ENCODE peak calls at places on chromosomes 3 and 15, in eight cellular contexts. One of them, this sample, is unnamed.

GRCh38 chr3:34387831-34388564 is 589.6 kb downstream of the PDCD6IP start:
- DNase-seq in neural crest cell: no peak
- DNase-seq in GM23338: peak
- DNase-seq in stimulated activated CD8-positive, alpha-beta memory T cell treated with anti-CD3 and anti-CD28 coated beads, Interleukin-4, amount 100 ng/mL, for 4 hours: no peak
- DNase-seq in aorta: no peak
- DNase-seq in foreskin keratinocyte: no peak
- DNase-seq in NCI-H2171: peak
- DNase-seq in SIG-M5: no peak
- DNase-seq in this sample: no peak

GRCh38 chr3:194950906-194951628 is 265.4 kb downstream of the FAM43A start:
- DNase-seq in neural crest cell: no peak
- DNase-seq in GM23338: no peak
- DNase-seq in stimulated activated CD8-positive, alpha-beta memory T cell treated with anti-CD3 and anti-CD28 coated beads, Interleukin-4, amount 100 ng/mL, for 4 hours: no peak
- DNase-seq in aorta: no peak
- DNase-seq in foreskin keratinocyte: no peak
- DNase-seq in NCI-H2171: no peak
- DNase-seq in SIG-M5: no peak
- DNase-seq in this sample: no peak

GRCh38 chr3:58998476-58999117 is 51.2 kb downstream of the CFAP20DC start:
- DNase-seq in neural crest cell: no peak
- DNase-seq in GM23338: no peak
- DNase-seq in stimulated activated CD8-positive, alpha-beta memory T cell treated with anti-CD3 and anti-CD28 coated beads, Interleukin-4, amount 100 ng/mL, for 4 hours: no peak
- DNase-seq in aorta: no peak
- DNase-seq in foreskin keratinocyte: peak
- DNase-seq in NCI-H2171: no peak
- DNase-seq in SIG-M5: no peak
- DNase-seq in this sample: no peak

GRCh38 chr3:122151480-122151879 is 32.0 kb upstream of the CASR start:
- DNase-seq in neural crest cell: no peak
- DNase-seq in GM23338: no peak
- DNase-seq in stimulated activated CD8-positive, alpha-beta memory T cell treated with anti-CD3 and anti-CD28 coated beads, Interleukin-4, amount 100 ng/mL, for 4 hours: no peak
- DNase-seq in aorta: no peak
- DNase-seq in foreskin keratinocyte: peak
- DNase-seq in NCI-H2171: no peak
- DNase-seq in SIG-M5: no peak
- DNase-seq in this sample: no peak

GRCh38 chr3:64143399-64144130 is 81.7 kb downstream of the PRICKLE2 start:
- DNase-seq in neural crest cell: no peak
- DNase-seq in GM23338: no peak
- DNase-seq in stimulated activated CD8-positive, alpha-beta memory T cell treated with anti-CD3 and anti-CD28 coated beads, Interleukin-4, amount 100 ng/mL, for 4 hours: no peak
- DNase-seq in aorta: no peak
- DNase-seq in foreskin keratinocyte: peak
- DNase-seq in NCI-H2171: peak
- DNase-seq in SIG-M5: no peak
- DNase-seq in this sample: no peak

GRCh38 chr3:116057403-116058006 is 387.8 kb downstream of the LSAMP start:
- DNase-seq in neural crest cell: no peak
- DNase-seq in GM23338: no peak
- DNase-seq in stimulated activated CD8-positive, alpha-beta memory T cell treated with anti-CD3 and anti-CD28 coated beads, Interleukin-4, amount 100 ng/mL, for 4 hours: no peak
- DNase-seq in aorta: no peak
- DNase-seq in foreskin keratinocyte: no peak
- DNase-seq in NCI-H2171: no peak
- DNase-seq in SIG-M5: no peak
- DNase-seq in this sample: no peak

GRCh38 chr3:148746053-148746452 is 48.4 kb downstream of the AGTR1 start:
- DNase-seq in neural crest cell: no peak
- DNase-seq in GM23338: no peak
- DNase-seq in stimulated activated CD8-positive, alpha-beta memory T cell treated with anti-CD3 and anti-CD28 coated beads, Interleukin-4, amount 100 ng/mL, for 4 hours: no peak
- DNase-seq in aorta: no peak
- DNase-seq in foreskin keratinocyte: no peak
- DNase-seq in NCI-H2171: no peak
- DNase-seq in SIG-M5: no peak
- DNase-seq in this sample: no peak

GRCh38 chr3:165466856-165467255 is 270.7 kb upstream of the SLITRK3 start:
- DNase-seq in neural crest cell: no peak
- DNase-seq in GM23338: no peak
- DNase-seq in stimulated activated CD8-positive, alpha-beta memory T cell treated with anti-CD3 and anti-CD28 coated beads, Interleukin-4, amount 100 ng/mL, for 4 hours: no peak
- DNase-seq in aorta: no peak
- DNase-seq in foreskin keratinocyte: no peak
- DNase-seq in NCI-H2171: no peak
- DNase-seq in SIG-M5: no peak
- DNase-seq in this sample: no peak

GRCh38 chr3:179957264-179957845 is 79.4 kb downstream of the PEX5L start:
- DNase-seq in neural crest cell: no peak
- DNase-seq in GM23338: no peak
- DNase-seq in stimulated activated CD8-positive, alpha-beta memory T cell treated with anti-CD3 and anti-CD28 coated beads, Interleukin-4, amount 100 ng/mL, for 4 hours: no peak
- DNase-seq in aorta: no peak
- DNase-seq in foreskin keratinocyte: no peak
- DNase-seq in NCI-H2171: no peak
- DNase-seq in SIG-M5: no peak
- DNase-seq in this sample: no peak

GRCh38 chr15:53367740-53368139 is 391.7 kb downstream of the WDR72 start:
- DNase-seq in neural crest cell: no peak
- DNase-seq in GM23338: no peak
- DNase-seq in stimulated activated CD8-positive, alpha-beta memory T cell treated with anti-CD3 and anti-CD28 coated beads, Interleukin-4, amount 100 ng/mL, for 4 hours: no peak
- DNase-seq in aorta: no peak
- DNase-seq in foreskin keratinocyte: no peak
- DNase-seq in NCI-H2171: no peak
- DNase-seq in SIG-M5: no peak
- DNase-seq in this sample: no peak

GRCh38 chr3:135905058-135905724 is 60.3 kb upstream of the PPP2R3A start:
- DNase-seq in neural crest cell: no peak
- DNase-seq in GM23338: peak
- DNase-seq in stimulated activated CD8-positive, alpha-beta memory T cell treated with anti-CD3 and anti-CD28 coated beads, Interleukin-4, amount 100 ng/mL, for 4 hours: no peak
- DNase-seq in aorta: no peak
- DNase-seq in foreskin keratinocyte: no peak
- DNase-seq in NCI-H2171: no peak
- DNase-seq in SIG-M5: no peak
- DNase-seq in this sample: no peak

GRCh38 chr3:39917060-39917773 is 107.8 kb downstream of the MYRIP start:
- DNase-seq in neural crest cell: no peak
- DNase-seq in GM23338: no peak
- DNase-seq in stimulated activated CD8-positive, alpha-beta memory T cell treated with anti-CD3 and anti-CD28 coated beads, Interleukin-4, amount 100 ng/mL, for 4 hours: no peak
- DNase-seq in aorta: no peak
- DNase-seq in foreskin keratinocyte: peak
- DNase-seq in NCI-H2171: no peak
- DNase-seq in SIG-M5: no peak
- DNase-seq in this sample: no peak

GRCh38 chr3:172244011-172244410 is 204.2 kb downstream of the GHSR start:
- DNase-seq in neural crest cell: no peak
- DNase-seq in GM23338: no peak
- DNase-seq in stimulated activated CD8-positive, alpha-beta memory T cell treated with anti-CD3 and anti-CD28 coated beads, Interleukin-4, amount 100 ng/mL, for 4 hours: no peak
- DNase-seq in aorta: no peak
- DNase-seq in foreskin keratinocyte: peak
- DNase-seq in NCI-H2171: no peak
- DNase-seq in SIG-M5: no peak
- DNase-seq in this sample: no peak

GRCh38 chr3:31858439-31858838 is 122.6 kb downstream of the OSBPL10 start:
- DNase-seq in neural crest cell: no peak
- DNase-seq in GM23338: no peak
- DNase-seq in stimulated activated CD8-positive, alpha-beta memory T cell treated with anti-CD3 and anti-CD28 coated beads, Interleukin-4, amount 100 ng/mL, for 4 hours: no peak
- DNase-seq in aorta: no peak
- DNase-seq in foreskin keratinocyte: no peak
- DNase-seq in NCI-H2171: no peak
- DNase-seq in SIG-M5: no peak
- DNase-seq in this sample: no peak

GRCh38 chr3:83033123-83033522 is 1271.7 kb upstream of the GBE1 start:
- DNase-seq in neural crest cell: no peak
- DNase-seq in GM23338: no peak
- DNase-seq in stimulated activated CD8-positive, alpha-beta memory T cell treated with anti-CD3 and anti-CD28 coated beads, Interleukin-4, amount 100 ng/mL, for 4 hours: no peak
- DNase-seq in aorta: no peak
- DNase-seq in foreskin keratinocyte: no peak
- DNase-seq in NCI-H2171: no peak
- DNase-seq in SIG-M5: no peak
- DNase-seq in this sample: no peak

GRCh38 chr3:134867277-134867676 is 72.2 kb downstream of the EPHB1 start:
- DNase-seq in neural crest cell: no peak
- DNase-seq in GM23338: no peak
- DNase-seq in stimulated activated CD8-positive, alpha-beta memory T cell treated with anti-CD3 and anti-CD28 coated beads, Interleukin-4, amount 100 ng/mL, for 4 hours: no peak
- DNase-seq in aorta: no peak
- DNase-seq in foreskin keratinocyte: no peak
- DNase-seq in NCI-H2171: no peak
- DNase-seq in SIG-M5: no peak
- DNase-seq in this sample: no peak

GRCh38 chr3:16487506-16488175 is 25.9 kb downstream of the RFTN1 start:
- DNase-seq in neural crest cell: no peak
- DNase-seq in GM23338: no peak
- DNase-seq in stimulated activated CD8-positive, alpha-beta memory T cell treated with anti-CD3 and anti-CD28 coated beads, Interleukin-4, amount 100 ng/mL, for 4 hours: no peak
- DNase-seq in aorta: no peak
- DNase-seq in foreskin keratinocyte: no peak
- DNase-seq in NCI-H2171: no peak
- DNase-seq in SIG-M5: no peak
- DNase-seq in this sample: no peak

GRCh38 chr15:51097553-51098330 is 3.0 kb upstream of the TNFAIP8L3 start:
- DNase-seq in neural crest cell: no peak
- DNase-seq in GM23338: no peak
- DNase-seq in stimulated activated CD8-positive, alpha-beta memory T cell treated with anti-CD3 and anti-CD28 coated beads, Interleukin-4, amount 100 ng/mL, for 4 hours: no peak
- DNase-seq in aorta: no peak
- DNase-seq in foreskin keratinocyte: no peak
- DNase-seq in NCI-H2171: no peak
- DNase-seq in SIG-M5: no peak
- DNase-seq in this sample: no peak

GRCh38 chr15:78479650-78480049 is 27.7 kb upstream of the HYKK start:
- DNase-seq in neural crest cell: no peak
- DNase-seq in GM23338: no peak
- DNase-seq in stimulated activated CD8-positive, alpha-beta memory T cell treated with anti-CD3 and anti-CD28 coated beads, Interleukin-4, amount 100 ng/mL, for 4 hours: no peak
- DNase-seq in aorta: no peak
- DNase-seq in foreskin keratinocyte: no peak
- DNase-seq in NCI-H2171: no peak
- DNase-seq in SIG-M5: no peak
- DNase-seq in this sample: no peak

GRCh38 chr15:79028411-79028964 is 62.1 kb downstream of the RASGRF1 start:
- DNase-seq in neural crest cell: peak
- DNase-seq in GM23338: peak
- DNase-seq in stimulated activated CD8-positive, alpha-beta memory T cell treated with anti-CD3 and anti-CD28 coated beads, Interleukin-4, amount 100 ng/mL, for 4 hours: no peak
- DNase-seq in aorta: peak
- DNase-seq in foreskin keratinocyte: no peak
- DNase-seq in NCI-H2171: no peak
- DNase-seq in SIG-M5: no peak
- DNase-seq in this sample: no peak

GRCh38 chr3:30141178-30141581 is 465.2 kb upstream of the TGFBR2 start:
- DNase-seq in neural crest cell: no peak
- DNase-seq in GM23338: no peak
- DNase-seq in stimulated activated CD8-positive, alpha-beta memory T cell treated with anti-CD3 and anti-CD28 coated beads, Interleukin-4, amount 100 ng/mL, for 4 hours: no peak
- DNase-seq in aorta: no peak
- DNase-seq in foreskin keratinocyte: no peak
- DNase-seq in NCI-H2171: no peak
- DNase-seq in SIG-M5: no peak
- DNase-seq in this sample: no peak

GRCh38 chr3:185421577-185422232 is 58.8 kb downstream of the MAP3K13 start:
- DNase-seq in neural crest cell: no peak
- DNase-seq in GM23338: no peak
- DNase-seq in stimulated activated CD8-positive, alpha-beta memory T cell treated with anti-CD3 and anti-CD28 coated beads, Interleukin-4, amount 100 ng/mL, for 4 hours: no peak
- DNase-seq in aorta: no peak
- DNase-seq in foreskin keratinocyte: no peak
- DNase-seq in NCI-H2171: no peak
- DNase-seq in SIG-M5: no peak
- DNase-seq in this sample: no peak

GRCh38 chr3:36305929-36306520 is 74.3 kb upstream of the STAC start:
- DNase-seq in neural crest cell: no peak
- DNase-seq in GM23338: no peak
- DNase-seq in stimulated activated CD8-positive, alpha-beta memory T cell treated with anti-CD3 and anti-CD28 coated beads, Interleukin-4, amount 100 ng/mL, for 4 hours: no peak
- DNase-seq in aorta: no peak
- DNase-seq in foreskin keratinocyte: peak
- DNase-seq in NCI-H2171: no peak
- DNase-seq in SIG-M5: no peak
- DNase-seq in this sample: no peak

GRCh38 chr3:50572158-50572557 is 2.8 kb downstream of the HEMK1 start:
- DNase-seq in neural crest cell: peak
- DNase-seq in GM23338: peak
- DNase-seq in stimulated activated CD8-positive, alpha-beta memory T cell treated with anti-CD3 and anti-CD28 coated beads, Interleukin-4, amount 100 ng/mL, for 4 hours: peak
- DNase-seq in aorta: peak
- DNase-seq in foreskin keratinocyte: no peak
- DNase-seq in NCI-H2171: no peak
- DNase-seq in SIG-M5: no peak
- DNase-seq in this sample: peak

GRCh38 chr3:194730369-194730768 is 44.7 kb downstream of the FAM43A start:
- DNase-seq in neural crest cell: no peak
- DNase-seq in GM23338: peak
- DNase-seq in stimulated activated CD8-positive, alpha-beta memory T cell treated with anti-CD3 and anti-CD28 coated beads, Interleukin-4, amount 100 ng/mL, for 4 hours: no peak
- DNase-seq in aorta: no peak
- DNase-seq in foreskin keratinocyte: peak
- DNase-seq in NCI-H2171: peak
- DNase-seq in SIG-M5: no peak
- DNase-seq in this sample: no peak

GRCh38 chr3:58150800-58151199 is 60.0 kb downstream of the DNASE1L3 start:
- DNase-seq in neural crest cell: no peak
- DNase-seq in GM23338: no peak
- DNase-seq in stimulated activated CD8-positive, alpha-beta memory T cell treated with anti-CD3 and anti-CD28 coated beads, Interleukin-4, amount 100 ng/mL, for 4 hours: no peak
- DNase-seq in aorta: no peak
- DNase-seq in foreskin keratinocyte: no peak
- DNase-seq in NCI-H2171: no peak
- DNase-seq in SIG-M5: no peak
- DNase-seq in this sample: no peak

GRCh38 chr3:86787091-86787490 is 203.9 kb downstream of the VGLL3 start:
- DNase-seq in neural crest cell: no peak
- DNase-seq in GM23338: peak
- DNase-seq in stimulated activated CD8-positive, alpha-beta memory T cell treated with anti-CD3 and anti-CD28 coated beads, Interleukin-4, amount 100 ng/mL, for 4 hours: no peak
- DNase-seq in aorta: no peak
- DNase-seq in foreskin keratinocyte: no peak
- DNase-seq in NCI-H2171: no peak
- DNase-seq in SIG-M5: no peak
- DNase-seq in this sample: no peak

GRCh38 chr3:23203651-23204111 is 554 bp downstream of the UBE2E2 start:
- DNase-seq in neural crest cell: peak
- DNase-seq in GM23338: peak
- DNase-seq in stimulated activated CD8-positive, alpha-beta memory T cell treated with anti-CD3 and anti-CD28 coated beads, Interleukin-4, amount 100 ng/mL, for 4 hours: no peak
- DNase-seq in aorta: peak
- DNase-seq in foreskin keratinocyte: no peak
- DNase-seq in NCI-H2171: no peak
- DNase-seq in SIG-M5: no peak
- DNase-seq in this sample: no peak

GRCh38 chr15:93088200-93088980 is 621 bp downstream of the RGMA start:
- DNase-seq in neural crest cell: peak
- DNase-seq in GM23338: peak
- DNase-seq in stimulated activated CD8-positive, alpha-beta memory T cell treated with anti-CD3 and anti-CD28 coated beads, Interleukin-4, amount 100 ng/mL, for 4 hours: no peak
- DNase-seq in aorta: peak
- DNase-seq in foreskin keratinocyte: no peak
- DNase-seq in NCI-H2171: peak
- DNase-seq in SIG-M5: no peak
- DNase-seq in this sample: peak

GRCh38 chr3:133573054-133573628 is 345 bp upstream of the CDV3 start:
- DNase-seq in neural crest cell: peak
- DNase-seq in GM23338: peak
- DNase-seq in stimulated activated CD8-positive, alpha-beta memory T cell treated with anti-CD3 and anti-CD28 coated beads, Interleukin-4, amount 100 ng/mL, for 4 hours: peak
- DNase-seq in aorta: peak
- DNase-seq in foreskin keratinocyte: peak
- DNase-seq in NCI-H2171: no peak
- DNase-seq in SIG-M5: no peak
- DNase-seq in this sample: peak

GRCh38 chr15:69414702-69415161 is 583 bp downstream of the KIF23 start:
- DNase-seq in neural crest cell: peak
- DNase-seq in GM23338: peak
- DNase-seq in stimulated activated CD8-positive, alpha-beta memory T cell treated with anti-CD3 and anti-CD28 coated beads, Interleukin-4, amount 100 ng/mL, for 4 hours: no peak
- DNase-seq in aorta: peak
- DNase-seq in foreskin keratinocyte: peak
- DNase-seq in NCI-H2171: no peak
- DNase-seq in SIG-M5: no peak
- DNase-seq in this sample: peak